ENCODE peak calls at places on chromosomes 1 and 21, in eight cellular contexts. F, T, C, V, Q, Z, I and G are unnamed samples.

GRCh38 chr21:44498965-44499560 is 40.9 kb downstream of the KRTAP10-1 start:
- DNase-seq in V (no peak), C (no peak), I (no peak), Z (no peak), F (no peak), T (no peak), Q (no peak), G (no peak)

GRCh38 chr1:239856067-239856466 is 235.6 kb upstream of the FMN2 start:
- DNase-seq in V (no peak), Z (no peak), Q (no peak), T (no peak), I (no peak), C (no peak), F (no peak), G (no peak)

GRCh38 chr1:112694363-112694929 is 12.5 kb downstream of the RHOC start:
- DNase-seq in C (no peak), V (no peak), Q (no peak), I (no peak), T (no peak), F (no peak), Z (no peak), G (no peak)

GRCh38 chr1:240091614-240092300 is at the start of gene FMN2:
- DNase-seq in V (no peak), I (no peak), C (peak; percentile 0), Q (peak; percentile 94), T (no peak), Z (peak; percentile 49), F (peak; percentile 78), G (no peak)

GRCh38 chr1:100646000-100646399 is 73.5 kb upstream of the VCAM1 start:
- DNase-seq in F (no peak), T (no peak), C (no peak), Z (no peak), V (no peak), Q (no peak), I (no peak), G (no peak)

GRCh38 chr1:171913385-171913784 is 72.1 kb downstream of the DNM3 start:
- DNase-seq in Q (peak; percentile 12), T (peak; percentile 59), Z (no peak), C (peak; percentile 5), F (no peak), V (no peak), I (no peak), G (no peak)

GRCh38 chr1:7967206-7967605 is 5.7 kb downstream of the PARK7 start:
- DNase-seq in Q (no peak), V (no peak), Z (no peak), T (no peak), F (no peak), I (no peak), C (no peak), G (no peak)

GRCh38 chr1:207925210-207925609 is 14.3 kb upstream of the CD34 start:
- DNase-seq in V (no peak), I (no peak), T (no peak), Q (no peak), Z (no peak), F (peak; percentile 63), C (no peak), G (no peak)

GRCh38 chr21:26795866-26796329 is 49.3 kb downstream of the ADAMTS1 start:
- DNase-seq in V (no peak), I (no peak), Q (peak; percentile 12), C (no peak), Z (no peak), T (no peak), F (no peak), G (no peak)

GRCh38 chr21:45624356-45624854 is 19.1 kb upstream of the PCBP3 start:
- DNase-seq in Q (no peak), Z (no peak), V (no peak), C (no peak), F (no peak), I (no peak), T (no peak), G (no peak)

GRCh38 chr1:22001409-22001808 is at the start of gene CELA3A:
- DNase-seq in V (no peak), Z (no peak), T (no peak), C (no peak), I (no peak), F (no peak), Q (no peak), G (no peak)

GRCh38 chr21:33968998-33969353 is 53.4 kb upstream of the ATP5PO start:
- DNase-seq in Z (no peak), C (no peak), V (no peak), Q (no peak), F (no peak), I (no peak), T (no peak), G (no peak)

GRCh38 chr1:66327582-66327981 is 206.4 kb upstream of the SGIP1 start:
- DNase-seq in I (no peak), Z (no peak), F (no peak), V (no peak), T (no peak), C (no peak), Q (no peak), G (no peak)

GRCh38 chr1:7366955-7367665 is 404.0 kb upstream of the VAMP3 start:
- DNase-seq in I (no peak), V (no peak), C (no peak), Z (no peak), T (no peak), F (no peak), Q (no peak), G (no peak)

GRCh38 chr1:942411-942821 is 16.6 kb downstream of the NOC2L start:
- DNase-seq in V (no peak), Q (peak; percentile 74), I (no peak), C (no peak), T (no peak), F (peak; percentile 70), Z (peak; percentile 49), G (no peak)

GRCh38 chr1:116485071-116485735 is 85.6 kb downstream of the CD58 start:
- DNase-seq in Q (peak; percentile 85), F (peak; percentile 96), Z (peak; percentile 87), I (no peak), T (peak; percentile 73), C (peak; percentile 88), V (no peak), G (peak; percentile 72)
- TF ChIP-seq POLR2AphosphoS5 in Q (no peak), F (no peak), Z (no peak), I (no peak), T (no peak), C (no peak), V (no peak), G (no peak)

DNA sequence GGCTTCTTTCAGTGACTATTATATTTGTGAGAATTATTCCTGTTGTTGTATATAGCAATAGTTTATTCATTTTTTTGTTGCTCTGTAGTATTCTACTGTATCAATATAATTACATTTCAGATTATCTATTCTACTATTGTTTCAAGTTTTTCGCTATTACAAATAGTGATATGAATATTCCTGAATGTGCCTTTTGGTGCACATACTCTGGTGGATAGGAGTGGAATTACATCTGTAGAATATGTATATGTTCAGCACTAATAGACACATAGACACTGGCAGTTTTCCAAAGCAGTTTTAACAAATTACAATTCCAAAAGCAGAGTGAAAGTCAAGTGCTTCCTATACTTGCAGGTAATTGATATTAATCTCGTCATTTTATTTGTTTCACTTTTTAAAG is 696.2 kb upstream of the PRMT6 start:
- DNase-seq in V (no peak), Q (no peak), I (no peak), F (no peak), T (no peak), Z (no peak), C (no peak), G (no peak)
- TF ChIP-seq CTCF in V (no peak), Q (peak; percentile 33), I (no peak), F (no peak), T (peak; percentile 29), Z (no peak), C (no peak), G (peak; percentile 2)

GRCh38 chr1:12296623-12297022 is 66.8 kb downstream of the VPS13D start:
- DNase-seq in Q (no peak), Z (no peak), V (no peak), F (no peak), C (no peak), T (no peak), I (peak; percentile 34), G (no peak)
- TF ChIP-seq REST in Q (no peak), Z (no peak), V (no peak), F (no peak), C (no peak), T (no peak), I (no peak), G (no peak)

GRCh38 chr1:54052470-54052933 is 502 bp downstream of the TMEM59 start:
- DNase-seq in V (no peak), I (no peak), T (no peak), Q (peak; percentile 64), C (peak; percentile 31), F (peak; percentile 72), Z (peak; percentile 64), G (no peak)
- TF ChIP-seq POLR2AphosphoS5 in V (no peak), I (no peak), T (no peak), Q (no peak), C (no peak), F (peak; percentile 34), Z (no peak), G (no peak)

GRCh38 chr1:212685429-212685828 is 14.2 kb downstream of the BATF3 start:
- DNase-seq in V (no peak), C (no peak), I (no peak), T (no peak), Q (no peak), Z (no peak), F (no peak), G (no peak)

GRCh38 chr1:212687811-212688210 is 11.8 kb downstream of the BATF3 start:
- DNase-seq in Q (no peak), C (no peak), Z (no peak), I (no peak), T (no peak), V (no peak), F (no peak), G (no peak)

GRCh38 chr1:212688338-212689047 is 11.1 kb downstream of the BATF3 start:
- DNase-seq in Z (no peak), Q (no peak), I (no peak), T (no peak), C (no peak), V (no peak), F (no peak), G (no peak)

GRCh38 chr1:212686069-212686468 is 13.6 kb downstream of the BATF3 start:
- DNase-seq in Q (no peak), Z (no peak), V (no peak), C (no peak), T (no peak), I (no peak), F (no peak), G (no peak)

GRCh38 chr1:212686591-212686990 is 13.0 kb downstream of the BATF3 start:
- DNase-seq in T (no peak), Q (no peak), F (no peak), I (no peak), Z (no peak), C (no peak), V (no peak), G (no peak)
- TF ChIP-seq CTCF in T (no peak), Q (no peak), F (no peak), I (no peak), Z (no peak), C (no peak), V (no peak), G (no peak)

GRCh38 chr1:221487781-221488520 is 253.9 kb downstream of the DUSP10 start:
- DNase-seq in C (no peak), Z (no peak), F (no peak), V (peak; percentile 59), Q (no peak), T (no peak), I (no peak), G (no peak)
- TF ChIP-seq REST in C (no peak), Z (no peak), F (no peak), V (no peak), Q (no peak), T (no peak), I (no peak), G (no peak)

GRCh38 chr1:244615301-244615700 is 37.6 kb upstream of the DESI2 start:
- DNase-seq in T (no peak), V (no peak), C (no peak), Z (no peak), Q (no peak), I (no peak), F (no peak), G (no peak)
- TF ChIP-seq POLR2AphosphoS5 in T (no peak), V (no peak), C (no peak), Z (no peak), Q (no peak), I (no peak), F (no peak), G (no peak)